ENCODE peak calls at places on chromosomes 13 and 19, in five cellular contexts. One of them, this sample, is unnamed.
A peak's percentile ranks its signal among the peaks of the same experiment; 100 is the strongest.

GRCh38 chr13:111573801-111574200 is 253.4 kb downstream of the TEX29 start:
- ATAC-seq in upper lobe of left lung: no peak
- ATAC-seq in K562: no peak
- ATAC-seq in HepG2: no peak
- ATAC-seq in GM12878: no peak
- ATAC-seq in this sample: no peak

GRCh38 chr19:5078666-5079409 is 109.9 kb downstream of the KDM4B start:
- ATAC-seq in upper lobe of left lung: no peak
- ATAC-seq in K562: no peak
- ATAC-seq in HepG2: no peak
- ATAC-seq in GM12878: no peak
- ATAC-seq in this sample: no peak

GRCh38 chr19:44692379-44692721 is 6.6 kb upstream of the CEACAM16 start:
- ATAC-seq in upper lobe of left lung: no peak
- ATAC-seq in K562: no peak
- ATAC-seq in HepG2: no peak
- ATAC-seq in GM12878: no peak
- ATAC-seq in this sample: no peak

GRCh38 chr13:80168089-80168850 is 172.7 kb downstream of the SPRY2 start:
- ATAC-seq in upper lobe of left lung: peak; percentile 81
- ATAC-seq in K562: no peak
- ATAC-seq in HepG2: no peak
- ATAC-seq in GM12878: peak; percentile 19
- ATAC-seq in this sample: no peak

GRCh38 chr19:5914358-5914774 is 312 bp downstream of the CAPS start:
- ATAC-seq in upper lobe of left lung: no peak
- ATAC-seq in K562: no peak
- ATAC-seq in HepG2: no peak
- ATAC-seq in GM12878: no peak
- ATAC-seq in this sample: no peak

GRCh38 chr13:79711631-79712030 is 230.7 kb downstream of the NDFIP2 start:
- ATAC-seq in upper lobe of left lung: no peak
- ATAC-seq in K562: no peak
- ATAC-seq in HepG2: no peak
- ATAC-seq in GM12878: no peak
- ATAC-seq in this sample: peak; percentile 83

GRCh38 chr13:67134322-67135129 is 95.6 kb downstream of the PCDH9 start:
- ATAC-seq in upper lobe of left lung: no peak
- ATAC-seq in K562: peak; percentile 64
- ATAC-seq in HepG2: no peak
- ATAC-seq in GM12878: peak; percentile 67
- ATAC-seq in this sample: no peak

GRCh38 chr13:74869846-74870245 is 612.1 kb downstream of the TBC1D4 start:
- ATAC-seq in upper lobe of left lung: no peak
- ATAC-seq in K562: no peak
- ATAC-seq in HepG2: no peak
- ATAC-seq in GM12878: no peak
- ATAC-seq in this sample: no peak

GRCh38 chr19:2462635-2463421 is 6.1 kb upstream of the LMNB2 start:
- ATAC-seq in upper lobe of left lung: peak; percentile 88
- ATAC-seq in K562: no peak
- ATAC-seq in HepG2: peak; percentile 60
- ATAC-seq in GM12878: no peak
- ATAC-seq in this sample: peak; percentile 94

GRCh38 chr13:23377603-23378002 is 55.9 kb downstream of the SACS start:
- ATAC-seq in upper lobe of left lung: no peak
- ATAC-seq in K562: no peak
- ATAC-seq in HepG2: no peak
- ATAC-seq in GM12878: no peak
- ATAC-seq in this sample: no peak

GRCh38 chr13:77896977-77897376 is 21.7 kb downstream of the EDNRB start:
- ATAC-seq in upper lobe of left lung: no peak
- ATAC-seq in K562: no peak
- ATAC-seq in HepG2: no peak
- ATAC-seq in GM12878: peak; percentile 52
- ATAC-seq in this sample: peak; percentile 40

GRCh38 chr13:111521030-111521429 is 200.6 kb downstream of the TEX29 start:
- ATAC-seq in upper lobe of left lung: no peak
- ATAC-seq in K562: no peak
- ATAC-seq in HepG2: no peak
- ATAC-seq in GM12878: no peak
- ATAC-seq in this sample: peak; percentile 17

GRCh38 chr13:83975668-83976165 is 93.4 kb upstream of the SLITRK1 start:
- ATAC-seq in upper lobe of left lung: no peak
- ATAC-seq in K562: no peak
- ATAC-seq in HepG2: no peak
- ATAC-seq in GM12878: peak; percentile 91
- ATAC-seq in this sample: no peak

GRCh38 chr13:68988176-68988575 is 1119.5 kb upstream of the ATXN8OS start:
- ATAC-seq in upper lobe of left lung: no peak
- ATAC-seq in K562: no peak
- ATAC-seq in HepG2: no peak
- ATAC-seq in GM12878: no peak
- ATAC-seq in this sample: no peak

GRCh38 chr13:97328222-97328790 is 105.7 kb upstream of the RAP2A start:
- ATAC-seq in upper lobe of left lung: peak; percentile 74
- ATAC-seq in K562: no peak
- ATAC-seq in HepG2: no peak
- ATAC-seq in GM12878: no peak
- ATAC-seq in this sample: peak; percentile 78

GRCh38 chr13:97327071-97327470 is 104.9 kb downstream of the MBNL2 start:
- ATAC-seq in upper lobe of left lung: no peak
- ATAC-seq in K562: no peak
- ATAC-seq in HepG2: no peak
- ATAC-seq in GM12878: no peak
- ATAC-seq in this sample: no peak

GRCh38 chr13:97329331-97329730 is 104.6 kb upstream of the RAP2A start:
- ATAC-seq in upper lobe of left lung: no peak
- ATAC-seq in K562: no peak
- ATAC-seq in HepG2: no peak
- ATAC-seq in GM12878: no peak
- ATAC-seq in this sample: no peak

GRCh38 chr13:97325738-97326137 is 103.6 kb downstream of the MBNL2 start:
- ATAC-seq in upper lobe of left lung: no peak
- ATAC-seq in K562: no peak
- ATAC-seq in HepG2: no peak
- ATAC-seq in GM12878: no peak
- ATAC-seq in this sample: no peak

GRCh38 chr13:97327521-97328221 is 105.5 kb downstream of the MBNL2 start:
- ATAC-seq in upper lobe of left lung: peak; percentile 20
- ATAC-seq in K562: peak; percentile 58
- ATAC-seq in HepG2: no peak
- ATAC-seq in GM12878: no peak
- ATAC-seq in this sample: no peak
- TF ChIP-seq EP300 in upper lobe of left lung: no peak
- TF ChIP-seq EP300 in K562: no peak
- TF ChIP-seq EP300 in HepG2: no peak
- TF ChIP-seq EP300 in GM12878: no peak
- TF ChIP-seq EP300 in this sample: no peak

GRCh38 chr19:9932835-9933234 is 3.5 kb downstream of the OLFM2 start:
- ATAC-seq in upper lobe of left lung: no peak
- ATAC-seq in K562: no peak
- ATAC-seq in HepG2: no peak
- ATAC-seq in GM12878: no peak
- ATAC-seq in this sample: no peak

GRCh38 chr19:9934132-9934950 is 2.0 kb downstream of the OLFM2 start:
- ATAC-seq in upper lobe of left lung: peak; percentile 85
- ATAC-seq in K562: peak; percentile 93
- ATAC-seq in HepG2: peak; percentile 56
- ATAC-seq in GM12878: peak; percentile 85
- ATAC-seq in this sample: peak; percentile 67

GRCh38 chr19:9937001-9937411 is 691 bp upstream of the OLFM2 start:
- ATAC-seq in upper lobe of left lung: no peak
- ATAC-seq in K562: no peak
- ATAC-seq in HepG2: no peak
- ATAC-seq in GM12878: no peak
- ATAC-seq in this sample: no peak

GRCh38 chr19:9936151-9937000 is at the start of gene OLFM2:
- ATAC-seq in upper lobe of left lung: no peak
- ATAC-seq in K562: peak; percentile 50
- ATAC-seq in HepG2: no peak
- ATAC-seq in GM12878: no peak
- ATAC-seq in this sample: no peak

GRCh38 chr19:9935409-9936062 is 779 bp downstream of the OLFM2 start:
- ATAC-seq in upper lobe of left lung: no peak
- ATAC-seq in K562: no peak
- ATAC-seq in HepG2: peak; percentile 17
- ATAC-seq in GM12878: no peak
- ATAC-seq in this sample: no peak
- H3K27ac ChIP-seq in upper lobe of left lung: no peak overlapping the region
- H3K27ac ChIP-seq in K562: no peak overlapping the region
- H3K27ac ChIP-seq in HepG2: no peak overlapping the region
- H3K27ac ChIP-seq in GM12878: no peak overlapping the region
- H3K27ac ChIP-seq in this sample: no peak overlapping the region

GRCh38 chr19:49553451-49554271 is 25.9 kb downstream of the RCN3 start:
- ATAC-seq in upper lobe of left lung: no peak
- ATAC-seq in K562: no peak
- ATAC-seq in HepG2: peak; percentile 85
- ATAC-seq in GM12878: no peak
- ATAC-seq in this sample: no peak
- TF ChIP-seq POLR2AphosphoS5 in upper lobe of left lung: no peak
- TF ChIP-seq POLR2AphosphoS5 in K562: no peak
- TF ChIP-seq POLR2AphosphoS5 in HepG2: no peak
- TF ChIP-seq POLR2AphosphoS5 in GM12878: no peak
- TF ChIP-seq POLR2AphosphoS5 in this sample: no peak

GRCh38 chr13:101152184-101152583 is 264.1 kb downstream of the NALCN start:
- ATAC-seq in upper lobe of left lung: no peak
- ATAC-seq in K562: no peak
- ATAC-seq in HepG2: no peak
- ATAC-seq in GM12878: no peak
- ATAC-seq in this sample: no peak
- TF ChIP-seq EP300 in upper lobe of left lung: no peak
- TF ChIP-seq EP300 in K562: no peak
- TF ChIP-seq EP300 in HepG2: no peak
- TF ChIP-seq EP300 in GM12878: no peak
- TF ChIP-seq EP300 in this sample: no peak

GRCh38 chr19:17522988-17523872 is 11.8 kb downstream of the PGLS start:
- ATAC-seq in upper lobe of left lung: peak; percentile 80
- ATAC-seq in K562: peak; percentile 41
- ATAC-seq in HepG2: peak; percentile 30
- ATAC-seq in GM12878: peak; percentile 92
- ATAC-seq in this sample: peak; percentile 51

GRCh38 chr19:17525141-17525540 is 13.7 kb downstream of the PGLS start:
- ATAC-seq in upper lobe of left lung: no peak
- ATAC-seq in K562: no peak
- ATAC-seq in HepG2: no peak
- ATAC-seq in GM12878: no peak
- ATAC-seq in this sample: no peak

GRCh38 chr19:17527326-17527725 is 15.9 kb downstream of the PGLS start:
- ATAC-seq in upper lobe of left lung: no peak
- ATAC-seq in K562: no peak
- ATAC-seq in HepG2: no peak
- ATAC-seq in GM12878: no peak
- ATAC-seq in this sample: no peak

GRCh38 chr19:17526922-17527321 is 15.5 kb downstream of the PGLS start:
- ATAC-seq in upper lobe of left lung: peak; percentile 15
- ATAC-seq in K562: no peak
- ATAC-seq in HepG2: no peak
- ATAC-seq in GM12878: peak; percentile 72
- ATAC-seq in this sample: no peak

DNA sequence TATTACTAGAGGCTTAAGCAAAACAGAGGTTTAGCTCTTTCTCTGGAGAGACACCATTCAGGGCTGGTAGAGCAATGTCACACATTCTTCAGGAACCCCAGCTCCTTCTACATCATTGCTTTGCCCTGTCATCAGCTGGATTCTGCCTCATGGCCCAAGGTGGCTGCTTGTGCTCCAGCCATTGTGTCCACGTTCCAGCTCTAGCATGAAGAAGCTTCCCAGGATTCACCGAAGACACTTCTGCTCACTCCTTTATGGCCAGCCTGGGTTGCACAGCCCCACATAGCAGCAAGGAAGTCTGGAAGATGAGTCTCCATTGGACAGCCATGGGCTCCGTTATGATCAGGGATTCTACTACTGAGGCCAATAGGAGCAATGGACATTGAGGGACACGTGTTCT is 13.2 kb downstream of the PGLS start:
- ATAC-seq in upper lobe of left lung: no peak
- ATAC-seq in K562: no peak
- ATAC-seq in HepG2: no peak
- ATAC-seq in GM12878: no peak
- ATAC-seq in this sample: no peak
- H3K27ac ChIP-seq in upper lobe of left lung: no peak overlapping the region
- H3K27ac ChIP-seq in K562: no peak overlapping the region
- H3K27ac ChIP-seq in HepG2: no peak overlapping the region
- H3K27ac ChIP-seq in GM12878: no peak overlapping the region
- H3K27ac ChIP-seq in this sample: no peak overlapping the region

This sample was measured in gastroesophageal sphincter.